ENCODE peak calls at places on chromosomes 3 and 15, in five cellular contexts. One of them, this sample, is unnamed. For H3K4me1 and H3K9me3, the result is how much of the 10 kb centered on the place peaks cover.

GRCh38 chr15:90955911-90956310 is 1.2 kb downstream of the RCCD1 start:
- DNase-seq in pancreas: peak
- DNase-seq in kidney: peak
- DNase-seq in lung: no peak
- DNase-seq in IMR-90: no peak
- DNase-seq in this sample: no peak

GRCh38 chr3:134824676-134825290 is 29.7 kb downstream of the EPHB1 start:
- DNase-seq in pancreas: no peak
- DNase-seq in kidney: no peak
- DNase-seq in lung: no peak
- DNase-seq in IMR-90: no peak
- DNase-seq in this sample: no peak

GRCh38 chr3:189708375-189708774 is 77.2 kb downstream of the TP63 start:
- DNase-seq in pancreas: no peak
- DNase-seq in kidney: no peak
- DNase-seq in lung: no peak
- DNase-seq in IMR-90: no peak
- DNase-seq in this sample: no peak

GRCh38 chr3:142987080-142987700 is 14.2 kb upstream of the U2SURP start:
- DNase-seq in pancreas: no peak
- DNase-seq in kidney: no peak
- DNase-seq in lung: no peak
- DNase-seq in IMR-90: peak
- DNase-seq in this sample: no peak

GRCh38 chr3:45923755-45924154 is 19.5 kb upstream of the CXCR6 start:
- DNase-seq in pancreas: no peak
- DNase-seq in kidney: no peak
- DNase-seq in lung: no peak
- DNase-seq in IMR-90: peak
- DNase-seq in this sample: no peak

GRCh38 chr3:15273214-15273613 is 59.2 kb downstream of the SH3BP5 start:
- DNase-seq in pancreas: no peak
- DNase-seq in kidney: no peak
- DNase-seq in lung: no peak
- DNase-seq in IMR-90: no peak
- DNase-seq in this sample: no peak

GRCh38 chr3:113310960-113311359 is 99.6 kb downstream of the BOC start:
- DNase-seq in pancreas: no peak
- DNase-seq in kidney: no peak
- DNase-seq in lung: no peak
- DNase-seq in IMR-90: no peak
- DNase-seq in this sample: no peak

GRCh38 chr15:70125605-70126004 is 27.9 kb upstream of the TLE3 start:
- DNase-seq in pancreas: no peak
- DNase-seq in kidney: no peak
- DNase-seq in lung: no peak
- DNase-seq in IMR-90: no peak
- DNase-seq in this sample: no peak

GRCh38 chr3:172138792-172139507 is 99.6 kb downstream of the FNDC3B start:
- DNase-seq in pancreas: peak
- DNase-seq in kidney: no peak
- DNase-seq in lung: peak
- DNase-seq in IMR-90: peak
- DNase-seq in this sample: peak

DNA sequence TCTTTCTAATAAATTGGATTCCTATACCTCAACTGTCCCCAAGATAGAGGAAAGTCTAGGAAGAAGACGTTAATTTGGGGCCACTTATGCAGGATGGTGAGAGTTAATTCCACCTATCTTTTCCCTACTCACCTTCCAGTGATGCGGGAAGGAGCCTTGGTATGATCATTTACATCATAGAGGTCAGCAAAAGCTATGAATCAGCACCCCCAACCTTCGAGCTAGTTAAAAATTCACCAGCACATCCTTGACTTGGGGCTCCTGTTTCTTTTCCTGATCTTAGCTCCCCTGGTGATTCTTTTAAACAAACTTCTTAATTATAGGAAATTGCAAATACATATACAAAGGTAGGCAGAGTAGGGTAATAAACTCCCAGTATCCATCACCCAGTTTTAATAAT is 366.6 kb downstream of the SOX2 start:
- DNase-seq in pancreas: no peak
- DNase-seq in kidney: no peak
- DNase-seq in lung: no peak
- DNase-seq in IMR-90: no peak
- DNase-seq in this sample: no peak
- H3K4me1 ChIP-seq in pancreas: under half
- H3K4me1 ChIP-seq in kidney: under half
- H3K4me1 ChIP-seq in lung: under half
- H3K4me1 ChIP-seq in IMR-90: under half
- H3K4me1 ChIP-seq in this sample: under half

GRCh38 chr15:41024141-41024540 is 70.9 kb downstream of the CHAC1 start:
- DNase-seq in pancreas: no peak
- DNase-seq in kidney: no peak
- DNase-seq in lung: no peak
- DNase-seq in IMR-90: peak
- DNase-seq in this sample: no peak
- H3K27ac ChIP-seq in pancreas: no peak
- H3K27ac ChIP-seq in kidney: no peak
- H3K27ac ChIP-seq in lung: peak
- H3K27ac ChIP-seq in IMR-90: peak
- H3K27ac ChIP-seq in this sample: no peak

GRCh38 chr15:100686021-100686724 is 83.8 kb downstream of the ASB7 start:
- DNase-seq in pancreas: no peak
- DNase-seq in kidney: no peak
- DNase-seq in lung: no peak
- DNase-seq in IMR-90: no peak
- DNase-seq in this sample: no peak
- H3K9me3 ChIP-seq in pancreas: under half
- H3K9me3 ChIP-seq in kidney: under half
- H3K9me3 ChIP-seq in lung: under half
- H3K9me3 ChIP-seq in IMR-90: under half
- H3K9me3 ChIP-seq in this sample: under half

GRCh38 chr15:60372223-60372622 is 25.6 kb downstream of the ANXA2 start:
- DNase-seq in pancreas: no peak
- DNase-seq in kidney: no peak
- DNase-seq in lung: no peak
- DNase-seq in IMR-90: no peak
- DNase-seq in this sample: no peak
- H3K4me1 ChIP-seq in pancreas: under half
- H3K4me1 ChIP-seq in kidney: under half
- H3K4me1 ChIP-seq in lung: under half
- H3K4me1 ChIP-seq in IMR-90: under half
- H3K4me1 ChIP-seq in this sample: half or more